ENCODE peak calls at places on chromosomes 3 and 15, in eight cellular contexts. I, O, U, V, B, Y, A and C are unnamed samples.

GRCh38 chr15:56243774-56244236 is at the start of gene RFX7:
- DNase-seq in A (peak), U (peak), I (peak), O (peak), V (peak), Y (peak), B (peak), C (peak)

GRCh38 chr3:28134792-28135375 is 106.5 kb upstream of the CMC1 start:
- DNase-seq in V (no peak), A (no peak), U (no peak), O (no peak), B (no peak), I (no peak), Y (no peak), C (no peak)

GRCh38 chr3:45552031-45552772 is 42.3 kb upstream of the LIMD1 start:
- DNase-seq in V (no peak), B (no peak), O (no peak), U (no peak), Y (no peak), I (no peak), A (no peak), C (no peak)

GRCh38 chr3:169667710-169668080 is 4.2 kb upstream of the MECOM start:
- DNase-seq in U (no peak), B (no peak), O (no peak), I (no peak), A (no peak), V (no peak), Y (no peak), C (no peak)

GRCh38 chr3:105827959-105828358 is 40.9 kb downstream of the CBLB start:
- DNase-seq in O (peak), A (no peak), B (no peak), Y (no peak), I (peak), U (no peak), V (no peak), C (no peak)

GRCh38 chr3:19898725-19899124 is 35.3 kb downstream of the EFHB start:
- DNase-seq in U (no peak), O (no peak), B (no peak), Y (no peak), I (no peak), V (no peak), A (no peak), C (no peak)

GRCh38 chr15:32029862-32030781 is at the start of gene CHRNA7:
- DNase-seq in U (peak), V (no peak), B (no peak), A (no peak), Y (peak), I (peak), O (peak), C (peak)

GRCh38 chr15:74252291-74253080 is 16.4 kb downstream of the CCDC33 start:
- DNase-seq in I (no peak), A (no peak), O (no peak), V (no peak), U (no peak), B (no peak), Y (no peak), C (no peak)

GRCh38 chr3:58117561-58118305 is 93.0 kb downstream of the DNASE1L3 start:
- DNase-seq in I (no peak), O (peak), U (no peak), V (no peak), A (no peak), B (no peak), Y (no peak), C (no peak)